ENCODE peak calls at places on chromosomes 3 and 15, in four cellular contexts. A, Q, V and R are unnamed samples. For H3K27me3, the result is how much of the 10 kb centered on the place peaks cover.

GRCh38 chr15:101618861-101619614 is 33.1 kb downstream of the TM2D3 start:
- DNase-seq in Q (no peak), A (no peak), V (no peak), R (no peak)

GRCh38 chr3:42063886-42064285 is 27.3 kb upstream of the TRAK1 start:
- DNase-seq in A (no peak), Q (no peak), V (no peak), R (no peak)

GRCh38 chr15:48550822-48551525 is 94.5 kb downstream of the FBN1 start:
- DNase-seq in A (no peak), V (no peak), Q (no peak), R (no peak)

GRCh38 chr3:173913397-173913796 is 515.9 kb downstream of the NLGN1 start:
- DNase-seq in A (no peak), Q (no peak), V (peak), R (no peak)

GRCh38 chr3:12954891-12955650 is 113.7 kb upstream of the RPL32 start:
- DNase-seq in Q (peak), A (no peak), V (peak), R (peak)

GRCh38 chr15:57525581-57525980 is 66.1 kb upstream of the MYZAP start:
- DNase-seq in Q (no peak), A (no peak), V (no peak), R (no peak)

GRCh38 chr3:182399978-182400737 is 393.1 kb upstream of the ATP11B start:
- DNase-seq in V (no peak), Q (no peak), A (no peak), R (no peak)

GRCh38 chr15:57667171-57667924 is 39.2 kb upstream of the POLR2M start:
- DNase-seq in V (no peak), Q (no peak), A (peak), R (no peak)

GRCh38 chr3:12443781-12444522 is 40.3 kb upstream of the TSEN2 start:
- DNase-seq in A (no peak), Q (no peak), V (no peak), R (no peak)

GRCh38 chr15:74108111-74108510 is 22.3 kb upstream of the ISLR2 start:
- DNase-seq in Q (no peak), A (no peak), V (no peak), R (no peak)

DNA sequence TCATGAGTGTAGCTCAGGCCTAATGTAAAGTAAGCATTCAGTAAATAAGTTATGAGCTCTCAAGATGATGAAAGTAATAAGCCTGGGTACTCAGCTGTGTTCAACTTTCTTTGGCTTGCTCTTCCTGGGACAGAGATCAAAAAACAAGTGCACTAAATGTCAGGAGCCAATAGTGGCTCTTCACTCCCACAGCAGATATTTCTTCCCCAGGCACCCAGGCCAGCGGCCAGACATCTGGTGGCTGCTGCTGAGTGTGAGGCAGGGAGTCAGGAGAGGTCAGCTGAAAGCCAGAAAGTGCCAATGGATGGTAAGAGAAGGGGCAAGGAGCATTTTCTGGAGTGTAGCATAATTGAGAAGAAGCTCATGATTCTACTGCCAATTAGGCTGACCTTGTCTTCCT is 18.2 kb upstream of the ITGA11 start:
- DNase-seq in V (no peak), Q (no peak), A (no peak), R (no peak)
- H3K27me3 ChIP-seq in V (under half), Q (under half), A (under half), R (under half)

GRCh38 chr3:141275032-141275422 is 43.4 kb downstream of the PXYLP1 start:
- DNase-seq in Q (no peak), A (no peak), V (no peak), R (no peak)

GRCh38 chr3:141273700-141274410 is 42.2 kb downstream of the PXYLP1 start:
- DNase-seq in V (no peak), Q (no peak), A (no peak), R (no peak)

GRCh38 chr3:141272906-141273662 is 41.5 kb downstream of the PXYLP1 start:
- DNase-seq in V (no peak), Q (no peak), A (no peak), R (no peak)

GRCh38 chr3:141275511-141275910 is 43.9 kb downstream of the PXYLP1 start:
- DNase-seq in Q (no peak), A (no peak), V (no peak), R (no peak)

GRCh38 chr3:141274411-141275031 is 42.9 kb downstream of the PXYLP1 start:
- DNase-seq in V (no peak), A (no peak), Q (no peak), R (no peak)
- H3K4me3 ChIP-seq in V (no peak), A (no peak), Q (no peak), R (no peak)

GRCh38 chr15:59437777-59438574 is at the start of gene FAM81A:
- DNase-seq in A (peak), V (peak), Q (peak), R (peak)

GRCh38 chr15:59439571-59439970 is 1.6 kb downstream of the FAM81A start:
- DNase-seq in A (no peak), Q (no peak), V (no peak), R (no peak)

GRCh38 chr15:59437473-59437776 is 561 bp upstream of the FAM81A start:
- DNase-seq in Q (no peak), A (no peak), V (no peak), R (no peak)

GRCh38 chr15:59436774-59437472 is 1.1 kb upstream of the FAM81A start:
- DNase-seq in V (peak), A (no peak), Q (no peak), R (no peak)

GRCh38 chr15:59438891-59439290 is 905 bp downstream of the FAM81A start:
- DNase-seq in V (peak), Q (no peak), A (no peak), R (no peak)
- H3K27me3 ChIP-seq in V (under half), Q (under half), A (under half), R (under half)

GRCh38 chr15:83656943-83657528 is 3.1 kb downstream of the ADAMTSL3 start:
- DNase-seq in Q (no peak), V (no peak), A (no peak), R (no peak)

GRCh38 chr15:83654379-83655236 is 685 bp downstream of the ADAMTSL3 start:
- DNase-seq in A (no peak), Q (no peak), V (peak), R (no peak)

GRCh38 chr15:83653639-83654378 is at the start of gene ADAMTSL3:
- DNase-seq in Q (no peak), A (no peak), V (peak), R (peak)

GRCh38 chr15:83656192-83656591 is 2.3 kb downstream of the ADAMTSL3 start:
- DNase-seq in A (no peak), Q (no peak), V (no peak), R (no peak)

GRCh38 chr15:83655237-83655616 is 1.3 kb downstream of the ADAMTSL3 start:
- DNase-seq in A (no peak), Q (no peak), V (peak), R (no peak)
- H3K4me3 ChIP-seq in A (no peak), Q (peak), V (peak), R (peak)

DNA sequence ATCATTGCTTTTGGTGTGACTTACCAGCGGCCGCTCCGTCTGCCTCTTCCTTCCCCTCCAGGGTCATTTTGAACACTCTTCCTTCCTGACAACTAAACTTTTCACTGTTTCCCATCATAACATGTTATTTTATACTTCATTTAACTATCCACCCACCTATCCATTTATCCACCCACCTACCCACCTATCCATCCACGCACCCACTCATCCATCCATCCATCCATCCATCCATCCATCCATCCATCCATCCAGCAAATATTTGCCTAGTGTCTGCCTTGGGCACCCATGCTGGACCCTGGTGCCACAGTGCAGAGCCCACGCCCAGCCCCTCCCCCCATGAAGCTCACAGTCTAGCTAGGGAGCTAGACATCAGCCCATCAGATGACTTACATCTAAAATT is 254.9 kb downstream of the TLE3 start:
- DNase-seq in V (no peak), A (no peak), Q (no peak), R (no peak)
- H3K27me3 ChIP-seq in V (under half), A (under half), Q (under half), R (under half)

GRCh38 chr3:17915341-17915740 is 172.9 kb upstream of the TBC1D5 start:
- DNase-seq in A (no peak), Q (no peak), V (no peak), R (no peak)

GRCh38 chr3:17908399-17909191 is 166.2 kb upstream of the TBC1D5 start:
- DNase-seq in A (no peak), V (no peak), Q (no peak), R (no peak)

GRCh38 chr3:17912011-17912760 is 169.8 kb upstream of the TBC1D5 start:
- DNase-seq in A (no peak), V (no peak), Q (no peak), R (no peak)

GRCh38 chr3:17913349-17913748 is 170.9 kb upstream of the TBC1D5 start:
- DNase-seq in A (no peak), V (no peak), Q (no peak), R (no peak)

GRCh38 chr3:17910922-17911321 is 168.5 kb upstream of the TBC1D5 start:
- DNase-seq in A (no peak), V (no peak), Q (no peak), R (no peak)
- H3K4me3 ChIP-seq in A (no peak), V (no peak), Q (no peak), R (no peak)

GRCh38 chr3:10437272-10437994 is 68.0 kb downstream of the ATP2B2 start:
- DNase-seq in A (peak), Q (no peak), V (no peak), R (no peak)

GRCh38 chr3:10437995-10438901 is 67.1 kb downstream of the ATP2B2 start:
- DNase-seq in V (no peak), Q (peak), A (no peak), R (no peak)

GRCh38 chr3:10434938-10435336 is 70.4 kb downstream of the ATP2B2 start:
- DNase-seq in Q (no peak), A (no peak), V (no peak), R (no peak)

GRCh38 chr3:10434144-10434937 is 71.0 kb downstream of the ATP2B2 start:
- DNase-seq in A (no peak), Q (no peak), V (no peak), R (no peak)

GRCh38 chr3:10435850-10436249 is 69.5 kb downstream of the ATP2B2 start:
- DNase-seq in Q (no peak), V (no peak), A (no peak), R (no peak)
- H3K27me3 ChIP-seq in Q (under half), V (under half), A (under half), R (under half)

DNA sequence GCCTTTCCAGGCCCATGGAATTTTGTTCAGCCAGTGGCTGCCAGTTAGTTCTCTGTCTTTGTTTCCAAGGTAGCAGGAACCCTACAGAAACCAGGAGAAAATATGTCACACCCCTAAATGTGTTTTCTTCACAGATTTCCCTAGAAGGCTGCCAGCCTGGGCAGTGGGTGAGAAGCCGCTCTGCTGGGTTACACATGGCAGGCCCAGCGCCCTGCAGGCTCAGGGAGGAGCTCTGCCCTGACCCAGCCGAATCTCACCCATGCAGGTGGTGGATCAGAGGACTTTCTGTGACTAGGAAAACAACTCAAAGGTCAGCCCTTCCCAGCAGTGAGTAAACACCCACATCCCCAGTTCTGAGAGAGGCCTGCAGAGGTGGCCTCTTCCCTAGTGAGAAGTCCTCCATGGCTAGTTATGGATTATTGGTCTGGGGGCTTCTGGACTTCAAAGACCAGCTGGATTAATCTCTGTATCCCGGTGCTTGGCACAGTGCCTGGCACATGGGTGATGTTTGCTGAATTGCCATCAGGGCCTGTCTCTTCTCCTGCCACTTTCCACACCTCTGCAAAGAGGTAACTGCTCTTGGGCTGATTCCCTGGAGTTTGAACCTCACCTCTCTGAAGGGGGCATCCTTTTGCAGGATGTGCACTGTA is 34.7 kb upstream of the BDH1 start:
- DNase-seq in Q (no peak), V (no peak), A (no peak), R (no peak)
- H3K4me3 ChIP-seq in Q (no peak), V (no peak), A (no peak), R (no peak)

GRCh38 chr3:185155678-185156077 is 2.8 kb upstream of the C3orf70 start:
- DNase-seq in V (no peak), A (no peak), Q (no peak), R (no peak)
- H3K27me3 ChIP-seq in V (under half), A (under half), Q (under half), R (under half)

GRCh38 chr3:144112036-144112435 is 140.4 kb downstream of the DIPK2A start:
- DNase-seq in A (no peak), V (no peak), Q (no peak), R (no peak)
- H3K4me3 ChIP-seq in A (no peak), V (no peak), Q (no peak), R (no peak)